ENCODE peak calls at places on chromosomes 12 and 14, in seven cellular contexts. X, S, F, I, L, C and G are unnamed samples.

GRCh38 chr12:46832084-46832704 is 6.4 kb upstream of the SLC38A4 start:
- DNase-seq in X (no peak), S (no peak), F (no peak), I (no peak), L (no peak), C (no peak), G (no peak)

GRCh38 chr14:52902971-52903385 is 47.9 kb downstream of the FERMT2 start:
- DNase-seq in X (no peak), S (no peak), F (no peak), I (no peak), L (no peak), C (no peak), G (no peak)

GRCh38 chr14:106622200-106622745 is 1095.9 kb downstream of the TMEM121 start:
- DNase-seq in X (no peak), S (no peak), F (no peak), I (no peak), L (no peak), C (no peak), G (no peak)

GRCh38 chr12:109393437-109394345 is 46.0 kb downstream of the MYO1H start:
- DNase-seq in X (peak), S (no peak), F (peak), I (no peak), L (peak), C (no peak), G (no peak)

GRCh38 chr14:70660967-70661871 is 19.5 kb downstream of the TTC9 start:
- DNase-seq in X (no peak), S (no peak), F (no peak), I (no peak), L (no peak), C (no peak), G (no peak)

GRCh38 chr12:17949558-17950141 is 140.3 kb downstream of the RERGL start:
- DNase-seq in X (no peak), S (no peak), F (no peak), I (no peak), L (no peak), C (no peak), G (peak)

GRCh38 chr12:82279597-82279996 is 78.6 kb downstream of the CCDC59 start:
- DNase-seq in X (no peak), S (no peak), F (no peak), I (no peak), L (no peak), C (no peak), G (no peak)

GRCh38 chr14:54329082-54329695 is 67.6 kb upstream of the CDKN3 start:
- DNase-seq in X (peak), S (no peak), F (peak), I (no peak), L (peak), C (no peak), G (peak)

GRCh38 chr14:94373708-94374107 is 14.7 kb downstream of the SERPINA1 start:
- DNase-seq in X (no peak), S (no peak), F (peak), I (no peak), L (no peak), C (no peak), G (peak)

GRCh38 chr12:25495336-25496097 is 57.6 kb downstream of the LMNTD1 start:
- DNase-seq in X (no peak), S (no peak), F (peak), I (no peak), L (no peak), C (no peak), G (no peak)

GRCh38 chr14:58549358-58549757 is 88.4 kb upstream of the DACT1 start:
- DNase-seq in X (no peak), S (no peak), F (no peak), I (no peak), L (no peak), C (no peak), G (no peak)

GRCh38 chr14:92780444-92780843 is 13.7 kb upstream of the GOLGA5 start:
- DNase-seq in X (no peak), S (no peak), F (no peak), I (no peak), L (no peak), C (no peak), G (no peak)

GRCh38 chr12:67068204-67068731 is 200.9 kb upstream of the CAND1 start:
- DNase-seq in X (peak), S (peak), F (no peak), I (no peak), L (no peak), C (no peak), G (no peak)

GRCh38 chr12:121166356-121166755 is 33.7 kb downstream of the P2RX7 start:
- DNase-seq in X (no peak), S (no peak), F (no peak), I (no peak), L (no peak), C (no peak), G (no peak)

GRCh38 chr12:113203852-113204760 is 17.2 kb upstream of the TPCN1 start:
- DNase-seq in X (no peak), S (peak), F (no peak), I (no peak), L (no peak), C (no peak), G (no peak)

GRCh38 chr12:22729898-22730443 is 105.0 kb downstream of the ETNK1 start:
- DNase-seq in X (peak), S (no peak), F (peak), I (peak), L (no peak), C (no peak), G (no peak)

GRCh38 chr12:40224439-40225291 is at the start of gene LRRK2:
- DNase-seq in X (peak), S (peak), F (no peak), I (no peak), L (peak), C (peak), G (peak)

GRCh38 chr14:37573355-37573754 is 21.7 kb downstream of the FOXA1 start:
- DNase-seq in X (no peak), S (no peak), F (no peak), I (no peak), L (no peak), C (no peak), G (no peak)

GRCh38 chr14:104118006-104118844 is 20.2 kb upstream of the KIF26A start:
- DNase-seq in X (no peak), S (peak), F (no peak), I (no peak), L (no peak), C (peak), G (no peak)

GRCh38 chr14:102121567-102121966 is 18.1 kb upstream of the WDR20 start:
- DNase-seq in X (no peak), S (no peak), F (peak), I (no peak), L (no peak), C (no peak), G (no peak)

GRCh38 chr14:26963696-26964095 is 365.9 kb upstream of the NOVA1 start:
- DNase-seq in X (no peak), S (no peak), F (no peak), I (no peak), L (no peak), C (no peak), G (no peak)

GRCh38 chr14:50060871-50061663 is 55.3 kb downstream of the VCPKMT start:
- DNase-seq in X (peak), S (peak), F (peak), I (peak), L (no peak), C (no peak), G (no peak)

GRCh38 chr12:26027401-26027800 is 68.9 kb downstream of the RASSF8 start:
- DNase-seq in X (no peak), S (no peak), F (no peak), I (no peak), L (no peak), C (no peak), G (no peak)